ENCODE peak calls at places on chromosome 11, in four cellular contexts. E is ovary, P is heart left ventricle, O is adrenal gland. T is an unnamed sample.

GRCh38 chr11:77091146-77091940 is 11.3 kb upstream of the OMP start:
- DNase-seq in P (peak; percentile 88), E (peak; percentile 70), O (peak; percentile 91), T (peak; percentile 92)

GRCh38 chr11:78011301-78011700 is 11.8 kb downstream of the KCTD14 start:
- DNase-seq in E (no peak), O (no peak), P (no peak), T (no peak)

GRCh38 chr11:35006389-35007128 is 90.1 kb downstream of the PDHX start:
- DNase-seq in E (no peak), O (no peak), P (no peak), T (no peak)

GRCh38 chr11:18721576-18722292 is 4.3 kb downstream of the IGSF22 start:
- DNase-seq in E (peak; percentile 67), O (peak; percentile 54), P (no peak), T (peak; percentile 63)

GRCh38 chr11:31001432-31001831 is 368.1 kb downstream of the DCDC1 start:
- DNase-seq in E (no peak), O (no peak), P (no peak), T (no peak)

GRCh38 chr11:31817054-31817620 is 6.0 kb upstream of the PAX6 start:
- DNase-seq in O (no peak), P (no peak), E (no peak), T (no peak)

GRCh38 chr11:82858556-82859091 is 41.6 kb downstream of the PRCP start:
- DNase-seq in E (no peak), P (no peak), O (no peak), T (no peak)

GRCh38 chr11:76543006-76543703 is 98.3 kb downstream of the EMSY start:
- DNase-seq in O (no peak), P (no peak), E (no peak), T (no peak)

GRCh38 chr11:19551454-19551853 is 161.2 kb upstream of the NAV2 start:
- DNase-seq in O (no peak), E (no peak), P (no peak), T (no peak)

GRCh38 chr11:36233226-36233625 is 56.0 kb downstream of the COMMD9 start:
- DNase-seq in O (no peak), P (no peak), E (no peak), T (no peak)

GRCh38 chr11:33790088-33790487 is 15.8 kb upstream of the FBXO3 start:
- DNase-seq in O (no peak), E (no peak), P (no peak), T (no peak)

GRCh38 chr11:1829039-1829820 is 5.6 kb upstream of the SYT8 start:
- DNase-seq in E (no peak), P (no peak), O (peak; percentile 18), T (peak; percentile 99)

GRCh38 chr11:46183819-46184218 is 62.6 kb upstream of the PHF21A start:
- DNase-seq in P (no peak), E (no peak), O (no peak), T (peak; percentile 28)

DNA sequence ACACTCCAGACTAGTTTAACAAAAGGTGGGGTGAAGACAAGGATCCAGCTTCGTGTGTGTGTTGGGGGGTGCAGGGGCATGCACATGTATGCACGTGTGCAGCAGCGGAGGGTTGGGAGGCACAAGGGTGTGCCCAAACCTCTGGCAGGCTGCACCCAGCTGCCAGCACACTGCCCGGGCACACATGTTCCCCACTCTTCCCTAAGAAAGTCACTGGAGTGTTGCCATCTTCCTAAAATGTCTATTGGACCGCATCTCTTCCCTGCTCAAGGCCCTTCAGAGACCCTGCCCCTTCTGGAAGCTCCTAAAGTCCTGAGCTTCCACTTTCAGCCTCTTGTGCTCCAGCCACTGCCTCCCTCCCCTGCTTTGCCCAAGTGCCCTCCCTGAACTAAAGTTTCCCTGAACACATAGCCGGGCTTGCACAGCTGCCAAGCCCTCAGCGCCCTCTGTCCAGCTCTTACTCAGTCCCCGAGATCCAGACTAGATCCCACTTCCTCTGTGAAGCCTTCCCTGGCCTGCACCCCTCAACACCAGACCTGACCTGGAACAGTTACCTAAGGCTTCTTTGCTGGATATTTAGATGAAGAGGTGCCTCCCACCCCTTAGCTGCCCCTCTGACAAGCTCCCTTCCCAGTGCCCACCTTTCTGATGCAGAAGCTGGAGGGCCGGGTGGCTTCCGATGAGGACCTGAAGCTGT is 6.0 kb downstream of the CFL1 start:
- DNase-seq in P (no peak), E (no peak), O (no peak), T (no peak)
- TF ChIP-seq POLR2A in P (no peak), E (no peak), O (no peak), T (no peak)

GRCh38 chr11:133927690-133928627 is 28.8 kb downstream of the IGSF9B start:
- DNase-seq in P (peak; percentile 81), O (peak; percentile 73), E (peak; percentile 52), T (peak; percentile 84)

GRCh38 chr11:133930053-133930766 is 26.6 kb downstream of the IGSF9B start:
- DNase-seq in P (no peak), O (no peak), E (no peak), T (no peak)

GRCh38 chr11:133926466-133927246 is 30.1 kb downstream of the IGSF9B start:
- DNase-seq in P (peak; percentile 48), E (no peak), O (no peak), T (no peak)

GRCh38 chr11:133929401-133930052 is 27.2 kb downstream of the IGSF9B start:
- DNase-seq in P (no peak), E (no peak), O (no peak), T (no peak)

GRCh38 chr11:133928628-133929059 is 28.1 kb downstream of the IGSF9B start:
- DNase-seq in O (no peak), E (no peak), P (no peak), T (peak; percentile 40)
- TF ChIP-seq POLR2A in O (no peak), E (no peak), P (no peak), T (no peak)

GRCh38 chr11:68213135-68213515 is at the start of gene KMT5B:
- DNase-seq in P (peak; percentile 80), E (peak; percentile 68), O (peak; percentile 65), T (no peak)

GRCh38 chr11:68214173-68215086 is 1.3 kb upstream of the KMT5B start:
- DNase-seq in O (peak; percentile 51), P (peak; percentile 81), E (peak; percentile 37), T (no peak)

GRCh38 chr11:68215087-68215445 is 2.0 kb upstream of the KMT5B start:
- DNase-seq in O (peak; percentile 34), E (no peak), P (no peak), T (no peak)

GRCh38 chr11:68212421-68213134 is 518 bp downstream of the KMT5B start:
- DNase-seq in P (peak; percentile 81), O (peak; percentile 85), E (peak; percentile 71), T (peak; percentile 74)

DNA sequence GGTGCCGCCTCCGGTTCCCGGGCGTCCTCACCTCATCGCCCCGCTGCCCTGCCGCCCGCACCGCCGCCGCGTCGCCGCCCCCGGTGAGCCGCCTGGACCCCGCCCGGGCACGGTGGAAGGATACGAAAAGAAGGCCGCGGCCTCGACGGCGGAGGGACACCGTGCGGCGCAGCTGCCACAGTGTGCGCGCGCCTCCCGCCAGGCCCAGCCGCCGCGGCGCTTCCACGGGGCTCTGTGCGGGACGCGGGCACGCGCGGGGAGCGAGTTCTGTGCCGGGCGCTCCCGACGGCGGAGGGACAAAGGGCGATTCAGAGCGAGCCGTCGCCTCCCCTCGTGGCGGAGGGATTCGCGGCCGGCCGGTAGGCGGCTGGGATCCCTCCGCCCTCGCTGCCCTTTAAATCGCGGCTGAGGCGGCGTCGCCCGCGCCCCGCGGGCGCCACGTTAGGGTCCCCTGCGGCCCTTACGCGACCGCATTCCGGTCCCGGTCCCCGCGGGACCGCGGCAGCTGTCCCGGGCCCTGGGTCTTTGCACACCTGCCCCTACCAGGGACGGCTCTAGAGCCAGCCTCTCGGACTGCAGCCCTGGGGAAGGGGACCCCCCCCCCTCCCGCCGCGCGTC is 568 bp upstream of the KMT5B start:
- DNase-seq in E (peak; percentile 91), P (peak; percentile 94), O (peak; percentile 87), T (peak; percentile 83)
- TF ChIP-seq POLR2A in E (peak; percentile 73), P (peak; percentile 96), O (peak; percentile 96), T (peak; percentile 95)

DNA sequence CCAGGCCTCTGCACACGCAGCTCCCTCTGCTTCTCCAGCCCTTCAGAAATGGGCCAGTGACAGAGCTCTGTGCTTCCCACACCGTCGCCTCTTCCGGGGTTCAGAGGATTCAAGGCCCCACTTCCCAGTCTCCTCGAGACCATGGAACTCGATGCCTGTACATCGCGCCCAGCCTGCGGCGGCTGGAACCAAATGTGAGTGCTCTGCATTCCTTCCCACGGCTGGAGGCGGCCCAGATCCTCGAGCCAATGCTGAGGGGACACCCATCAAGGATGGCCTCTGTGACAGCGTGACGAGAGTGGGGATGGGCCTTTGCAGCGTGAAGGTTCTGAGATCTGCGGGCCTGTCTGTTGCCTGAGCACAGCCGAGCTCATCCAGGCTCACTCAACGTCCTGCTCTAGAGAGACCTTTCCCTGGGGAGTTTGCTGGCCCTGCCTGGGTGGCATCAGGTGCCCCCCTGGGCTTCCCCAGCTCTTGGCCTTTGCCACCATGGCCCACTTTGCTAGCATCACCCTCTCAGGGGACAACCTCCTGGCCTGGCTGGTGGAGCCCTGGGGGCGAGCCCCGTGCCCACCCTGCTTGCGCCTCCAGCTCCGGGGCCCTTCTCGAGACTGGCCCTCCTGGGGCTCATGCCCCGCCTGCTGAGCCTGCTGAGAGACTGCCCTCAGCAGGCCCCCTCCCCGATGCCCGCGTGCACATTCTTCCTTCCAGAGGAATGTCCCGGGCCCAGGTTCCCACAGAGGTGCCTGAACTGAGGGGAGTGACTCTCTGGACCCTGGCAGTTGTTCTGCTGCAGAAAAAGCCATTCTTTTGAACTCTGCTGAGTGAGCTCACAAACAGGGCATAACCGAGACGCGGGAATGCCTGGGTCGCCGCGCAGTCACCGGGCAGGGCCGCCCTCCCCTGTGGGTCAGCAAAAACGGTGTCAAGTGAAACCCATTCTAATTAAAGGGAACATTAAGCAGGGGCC is 7.3 kb upstream of the MYEOV start:
- DNase-seq in E (no peak), P (peak; percentile 46), O (no peak), T (no peak)
- TF ChIP-seq POLR2A in E (no peak), P (no peak), O (no peak), T (no peak)